ENCODE peak calls at places on chromosome 2, in ten cellular contexts. One of them, this sample, is unnamed.

GRCh38 chr2:158539176-158539895 is 82.6 kb downstream of the PKP4 start:
- DNase-seq in thyroid gland: no peak
- DNase-seq in foreskin keratinocyte: peak; percentile 66
- DNase-seq in pancreas: no peak
- DNase-seq in A549: no peak
- DNase-seq in stomach: no peak
- DNase-seq in adipocyte: peak; percentile 69
- DNase-seq in small intestine: peak; percentile 88
- DNase-seq in right cardiac atrium: no peak
- DNase-seq in neural progenitor cell: no peak
- DNase-seq in this sample: peak; percentile 10

GRCh38 chr2:219701847-219702634 is 74.6 kb downstream of the SLC4A3 start:
- DNase-seq in thyroid gland: no peak
- DNase-seq in foreskin keratinocyte: no peak
- DNase-seq in pancreas: no peak
- DNase-seq in A549: no peak
- DNase-seq in stomach: peak; percentile 53
- DNase-seq in adipocyte: no peak
- DNase-seq in small intestine: no peak
- DNase-seq in right cardiac atrium: no peak
- DNase-seq in neural progenitor cell: peak; percentile 45
- DNase-seq in this sample: no peak

GRCh38 chr2:160210599-160211138 is 10.6 kb upstream of the ITGB6 start:
- DNase-seq in thyroid gland: peak; percentile 53
- DNase-seq in foreskin keratinocyte: peak; percentile 64
- DNase-seq in pancreas: peak; percentile 85
- DNase-seq in A549: peak; percentile 50
- DNase-seq in stomach: peak; percentile 79
- DNase-seq in adipocyte: peak; percentile 52
- DNase-seq in small intestine: peak; percentile 90
- DNase-seq in right cardiac atrium: peak; percentile 72
- DNase-seq in neural progenitor cell: peak; percentile 80
- DNase-seq in this sample: peak; percentile 86

GRCh38 chr2:238425979-238426567 is 654 bp upstream of the ASB1 start:
- DNase-seq in thyroid gland: no peak
- DNase-seq in foreskin keratinocyte: no peak
- DNase-seq in pancreas: no peak
- DNase-seq in A549: peak; percentile 54
- DNase-seq in stomach: peak; percentile 25
- DNase-seq in adipocyte: peak; percentile 67
- DNase-seq in small intestine: no peak
- DNase-seq in right cardiac atrium: no peak
- DNase-seq in neural progenitor cell: peak; percentile 84
- DNase-seq in this sample: no peak

GRCh38 chr2:142866426-142866825 is 11.0 kb upstream of the KYNU start:
- DNase-seq in thyroid gland: no peak
- DNase-seq in foreskin keratinocyte: no peak
- DNase-seq in pancreas: no peak
- DNase-seq in A549: no peak
- DNase-seq in stomach: no peak
- DNase-seq in adipocyte: no peak
- DNase-seq in small intestine: no peak
- DNase-seq in right cardiac atrium: no peak
- DNase-seq in neural progenitor cell: no peak
- DNase-seq in this sample: no peak

GRCh38 chr2:48312126-48312525 is 217.8 kb upstream of the STON1 start:
- DNase-seq in thyroid gland: no peak
- DNase-seq in foreskin keratinocyte: peak; percentile 98
- DNase-seq in pancreas: no peak
- DNase-seq in A549: no peak
- DNase-seq in stomach: no peak
- DNase-seq in adipocyte: no peak
- DNase-seq in small intestine: peak; percentile 89
- DNase-seq in right cardiac atrium: no peak
- DNase-seq in neural progenitor cell: no peak
- DNase-seq in this sample: no peak

GRCh38 chr2:124975658-124976057 is 950.6 kb downstream of the CNTNAP5 start:
- DNase-seq in thyroid gland: no peak
- DNase-seq in foreskin keratinocyte: no peak
- DNase-seq in pancreas: no peak
- DNase-seq in A549: no peak
- DNase-seq in stomach: no peak
- DNase-seq in adipocyte: no peak
- DNase-seq in small intestine: no peak
- DNase-seq in right cardiac atrium: no peak
- DNase-seq in neural progenitor cell: no peak
- DNase-seq in this sample: no peak

GRCh38 chr2:233000886-233001750 is 11.9 kb downstream of the NGEF start:
- DNase-seq in thyroid gland: no peak
- DNase-seq in foreskin keratinocyte: no peak
- DNase-seq in pancreas: no peak
- DNase-seq in A549: no peak
- DNase-seq in stomach: no peak
- DNase-seq in adipocyte: no peak
- DNase-seq in small intestine: no peak
- DNase-seq in right cardiac atrium: no peak
- DNase-seq in neural progenitor cell: no peak
- DNase-seq in this sample: no peak

GRCh38 chr2:56127013-56127772 is 56.6 kb upstream of the CCDC85A start:
- DNase-seq in thyroid gland: no peak
- DNase-seq in foreskin keratinocyte: no peak
- DNase-seq in pancreas: no peak
- DNase-seq in A549: no peak
- DNase-seq in stomach: no peak
- DNase-seq in adipocyte: no peak
- DNase-seq in small intestine: no peak
- DNase-seq in right cardiac atrium: no peak
- DNase-seq in neural progenitor cell: no peak
- DNase-seq in this sample: no peak

GRCh38 chr2:240836781-240837467 is 16.9 kb upstream of the KIF1A start:
- DNase-seq in thyroid gland: no peak
- DNase-seq in foreskin keratinocyte: no peak
- DNase-seq in pancreas: peak; percentile 76
- DNase-seq in A549: no peak
- DNase-seq in stomach: no peak
- DNase-seq in adipocyte: peak; percentile 77
- DNase-seq in small intestine: no peak
- DNase-seq in right cardiac atrium: peak; percentile 90
- DNase-seq in neural progenitor cell: no peak
- DNase-seq in this sample: no peak

GRCh38 chr2:174024524-174025270 is 59.5 kb upstream of the SP3 start:
- DNase-seq in thyroid gland: peak; percentile 92
- DNase-seq in foreskin keratinocyte: no peak
- DNase-seq in pancreas: no peak
- DNase-seq in A549: no peak
- DNase-seq in stomach: peak; percentile 46
- DNase-seq in adipocyte: peak; percentile 85
- DNase-seq in small intestine: no peak
- DNase-seq in right cardiac atrium: peak; percentile 98
- DNase-seq in neural progenitor cell: peak; percentile 80
- DNase-seq in this sample: no peak

GRCh38 chr2:224221455-224221913 is 180.4 kb downstream of the FAM124B start:
- DNase-seq in thyroid gland: no peak
- DNase-seq in foreskin keratinocyte: peak; percentile 96
- DNase-seq in pancreas: no peak
- DNase-seq in A549: peak; percentile 73
- DNase-seq in stomach: no peak
- DNase-seq in adipocyte: peak; percentile 90
- DNase-seq in small intestine: no peak
- DNase-seq in right cardiac atrium: no peak
- DNase-seq in neural progenitor cell: peak; percentile 52
- DNase-seq in this sample: no peak

GRCh38 chr2:99404039-99404799 is 67.0 kb downstream of the EIF5B start:
- DNase-seq in thyroid gland: no peak
- DNase-seq in foreskin keratinocyte: peak; percentile 29
- DNase-seq in pancreas: no peak
- DNase-seq in A549: no peak
- DNase-seq in stomach: no peak
- DNase-seq in adipocyte: no peak
- DNase-seq in small intestine: no peak
- DNase-seq in right cardiac atrium: no peak
- DNase-seq in neural progenitor cell: peak; percentile 2
- DNase-seq in this sample: no peak

GRCh38 chr2:64745562-64745961 is 91.8 kb upstream of the SERTAD2 start:
- DNase-seq in thyroid gland: no peak
- DNase-seq in foreskin keratinocyte: no peak
- DNase-seq in pancreas: no peak
- DNase-seq in A549: no peak
- DNase-seq in stomach: no peak
- DNase-seq in adipocyte: no peak
- DNase-seq in small intestine: no peak
- DNase-seq in right cardiac atrium: no peak
- DNase-seq in neural progenitor cell: no peak
- DNase-seq in this sample: no peak
- H3K4me1 ChIP-seq in thyroid gland: peaks cover 11% of the 10 kb centered on the region
- H3K4me1 ChIP-seq in foreskin keratinocyte: peaks cover 8% of the 10 kb centered on the region
- H3K4me1 ChIP-seq in pancreas: peaks cover 12% of the 10 kb centered on the region
- H3K4me1 ChIP-seq in A549: peaks cover 31% of the 10 kb centered on the region
- H3K4me1 ChIP-seq in stomach: peaks cover 18% of the 10 kb centered on the region
- H3K4me1 ChIP-seq in adipocyte: peaks cover 55% of the 10 kb centered on the region
- H3K4me1 ChIP-seq in small intestine: peaks cover 2% of the 10 kb centered on the region
- H3K4me1 ChIP-seq in right cardiac atrium: no peaks in the 10 kb centered on the region
- H3K4me1 ChIP-seq in neural progenitor cell: peaks cover 4% of the 10 kb centered on the region
- H3K4me1 ChIP-seq in this sample: peaks cover 4% of the 10 kb centered on the region

GRCh38 chr2:169704160-169704713 is 10.0 kb downstream of the PHOSPHO2 start:
- DNase-seq in thyroid gland: no peak
- DNase-seq in foreskin keratinocyte: no peak
- DNase-seq in pancreas: no peak
- DNase-seq in A549: no peak
- DNase-seq in stomach: no peak
- DNase-seq in adipocyte: no peak
- DNase-seq in small intestine: peak; percentile 80
- DNase-seq in right cardiac atrium: no peak
- DNase-seq in neural progenitor cell: no peak
- DNase-seq in this sample: no peak
- H3K4me1 ChIP-seq in thyroid gland: peaks cover 11% of the 10 kb centered on the region
- H3K4me1 ChIP-seq in foreskin keratinocyte: no peaks in the 10 kb centered on the region
- H3K4me1 ChIP-seq in pancreas: no peaks in the 10 kb centered on the region
- H3K4me1 ChIP-seq in A549: no peaks in the 10 kb centered on the region
- H3K4me1 ChIP-seq in stomach: peaks cover 11% of the 10 kb centered on the region
- H3K4me1 ChIP-seq in adipocyte: peaks cover 45% of the 10 kb centered on the region
- H3K4me1 ChIP-seq in small intestine: no peaks in the 10 kb centered on the region
- H3K4me1 ChIP-seq in right cardiac atrium: peaks cover 4% of the 10 kb centered on the region
- H3K4me1 ChIP-seq in neural progenitor cell: no peaks in the 10 kb centered on the region
- H3K4me1 ChIP-seq in this sample: no peaks in the 10 kb centered on the region

DNA sequence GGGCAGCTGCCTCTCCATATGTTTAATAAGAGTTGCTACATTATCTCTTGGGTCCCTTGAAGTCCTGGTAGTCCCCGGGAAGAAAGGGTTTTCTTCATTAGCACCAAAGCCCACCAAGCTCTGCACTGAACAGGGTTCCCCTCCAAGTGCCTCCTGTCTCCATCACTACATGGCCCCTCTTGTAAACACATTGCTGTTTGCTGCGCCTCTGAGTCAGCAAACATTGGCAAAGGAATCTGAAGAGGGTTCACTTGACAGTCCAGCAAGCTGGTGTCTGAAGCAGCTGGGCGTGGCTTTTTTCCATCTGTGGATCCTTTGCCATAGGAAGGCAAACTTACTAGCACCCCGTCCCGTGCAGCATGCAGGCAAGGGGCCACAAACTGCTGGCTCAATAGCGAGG is 82.8 kb downstream of the TEX51 start:
- DNase-seq in thyroid gland: no peak
- DNase-seq in foreskin keratinocyte: no peak
- DNase-seq in pancreas: no peak
- DNase-seq in A549: no peak
- DNase-seq in stomach: no peak
- DNase-seq in adipocyte: no peak
- DNase-seq in small intestine: no peak
- DNase-seq in right cardiac atrium: no peak
- DNase-seq in neural progenitor cell: no peak
- DNase-seq in this sample: no peak
- H3K4me1 ChIP-seq in thyroid gland: no peaks in the 10 kb centered on the region
- H3K4me1 ChIP-seq in foreskin keratinocyte: no peaks in the 10 kb centered on the region
- H3K4me1 ChIP-seq in pancreas: no peaks in the 10 kb centered on the region
- H3K4me1 ChIP-seq in A549: no peaks in the 10 kb centered on the region
- H3K4me1 ChIP-seq in stomach: peaks cover 1% of the 10 kb centered on the region
- H3K4me1 ChIP-seq in adipocyte: peaks cover 10% of the 10 kb centered on the region
- H3K4me1 ChIP-seq in small intestine: no peaks in the 10 kb centered on the region
- H3K4me1 ChIP-seq in right cardiac atrium: no peaks in the 10 kb centered on the region
- H3K4me1 ChIP-seq in neural progenitor cell: peaks cover 2% of the 10 kb centered on the region
- H3K4me1 ChIP-seq in this sample: no peaks in the 10 kb centered on the region

GRCh38 chr2:43218550-43219382 is 7.6 kb downstream of the ZFP36L2 start:
- DNase-seq in thyroid gland: no peak
- DNase-seq in foreskin keratinocyte: peak; percentile 49
- DNase-seq in pancreas: no peak
- DNase-seq in A549: no peak
- DNase-seq in stomach: peak; percentile 77
- DNase-seq in adipocyte: peak; percentile 43
- DNase-seq in small intestine: peak; percentile 85
- DNase-seq in right cardiac atrium: peak; percentile 83
- DNase-seq in neural progenitor cell: no peak
- DNase-seq in this sample: peak; percentile 93
- H3K4me1 ChIP-seq in thyroid gland: peaks cover 41% of the 10 kb centered on the region
- H3K4me1 ChIP-seq in foreskin keratinocyte: peaks cover 8% of the 10 kb centered on the region
- H3K4me1 ChIP-seq in pancreas: peaks cover 27% of the 10 kb centered on the region
- H3K4me1 ChIP-seq in A549: peaks cover 49% of the 10 kb centered on the region
- H3K4me1 ChIP-seq in stomach: peaks cover 69% of the 10 kb centered on the region
- H3K4me1 ChIP-seq in adipocyte: peaks cover 45% of the 10 kb centered on the region
- H3K4me1 ChIP-seq in small intestine: peaks cover 15% of the 10 kb centered on the region
- H3K4me1 ChIP-seq in right cardiac atrium: peaks cover 17% of the 10 kb centered on the region
- H3K4me1 ChIP-seq in neural progenitor cell: peaks cover 79% of the 10 kb centered on the region
- H3K4me1 ChIP-seq in this sample: peaks cover 16% of the 10 kb centered on the region

GRCh38 chr2:85785871-85786270 is 32.1 kb downstream of the ATOH8 start:
- DNase-seq in thyroid gland: no peak
- DNase-seq in foreskin keratinocyte: no peak
- DNase-seq in pancreas: no peak
- DNase-seq in A549: no peak
- DNase-seq in stomach: no peak
- DNase-seq in adipocyte: no peak
- DNase-seq in small intestine: no peak
- DNase-seq in right cardiac atrium: no peak
- DNase-seq in neural progenitor cell: no peak
- DNase-seq in this sample: no peak
- H3K4me1 ChIP-seq in thyroid gland: peaks cover 72% of the 10 kb centered on the region
- H3K4me1 ChIP-seq in foreskin keratinocyte: no peaks in the 10 kb centered on the region
- H3K4me1 ChIP-seq in pancreas: peaks cover 3% of the 10 kb centered on the region
- H3K4me1 ChIP-seq in A549: peaks cover 13% of the 10 kb centered on the region
- H3K4me1 ChIP-seq in stomach: peaks cover 41% of the 10 kb centered on the region
- H3K4me1 ChIP-seq in adipocyte: peaks cover 32% of the 10 kb centered on the region
- H3K4me1 ChIP-seq in small intestine: no peaks in the 10 kb centered on the region
- H3K4me1 ChIP-seq in right cardiac atrium: peaks cover 10% of the 10 kb centered on the region
- H3K4me1 ChIP-seq in neural progenitor cell: no peaks in the 10 kb centered on the region
- H3K4me1 ChIP-seq in this sample: no peaks in the 10 kb centered on the region

This sample was measured in MM.1S.